ENCODE peak calls at places on chromosome 13, in five cellular contexts. T is stimulated activated CD4-positive, alpha-beta T cell treated with anti-CD3 and anti-CD28 coated beads, Interleukin-12 subunit alpha, Interleukin-12 subunit beta, amount 100 ng/mL, for 4 hours; W is T-helper 1 cell; D is OCI-LY7; V is effector CD4-positive, alpha-beta T cell. Z is an unnamed sample.

GRCh38 chr13:113585828-113586355 is 1.3 kb downstream of the TFDP1 start:
- DNase-seq in T (no peak), W (no peak), D (no peak), V (no peak), Z (no peak)

GRCh38 chr13:73244486-73244885 is 185.7 kb downstream of the KLF5 start:
- DNase-seq in T (no peak), W (no peak), D (no peak), V (no peak), Z (no peak)

GRCh38 chr13:51453959-51454703 is 1.3 kb upstream of the INTS6 start:
- DNase-seq in T (peak), W (peak), D (peak), V (peak), Z (peak)

GRCh38 chr13:50892162-50892944 is 17.2 kb upstream of the RNASEH2B start:
- DNase-seq in T (no peak), W (peak), D (peak), V (no peak), Z (peak)

GRCh38 chr13:34731486-34731885 is 210.6 kb upstream of the NBEA start:
- DNase-seq in T (no peak), W (no peak), D (no peak), V (no peak), Z (no peak)

GRCh38 chr13:28451482-28452217 is 43.3 kb downstream of the FLT1 start:
- DNase-seq in T (no peak), W (no peak), D (no peak), V (no peak), Z (no peak)

GRCh38 chr13:95743192-95743591 is 66.3 kb downstream of the DNAJC3 start:
- DNase-seq in T (no peak), W (no peak), D (no peak), V (no peak), Z (no peak)

GRCh38 chr13:94431569-94431968 is 47.9 kb downstream of the DCT start:
- DNase-seq in T (no peak), W (no peak), D (no peak), V (no peak), Z (no peak)

GRCh38 chr13:97068146-97068545 is 73.9 kb upstream of the OXGR1 start:
- DNase-seq in T (no peak), W (no peak), D (no peak), V (no peak), Z (no peak)

GRCh38 chr13:48531416-48532145 is 1.3 kb downstream of the RCBTB2 start:
- DNase-seq in T (no peak), W (peak), D (peak), V (no peak), Z (no peak)

GRCh38 chr13:76852991-76853390 is 33.2 kb downstream of the KCTD12 start:
- DNase-seq in T (no peak), W (no peak), D (no peak), V (no peak), Z (no peak)

GRCh38 chr13:59587971-59588716 is 575.6 kb downstream of the DIAPH3 start:
- DNase-seq in T (no peak), W (no peak), D (no peak), V (no peak), Z (no peak)

GRCh38 chr13:113327766-113328391 is 30.8 kb downstream of the LAMP1 start:
- DNase-seq in T (no peak), W (no peak), D (no peak), V (no peak), Z (no peak)

GRCh38 chr13:35549481-35549880 is 73.0 kb upstream of the MAB21L1 start:
- DNase-seq in T (no peak), W (no peak), D (no peak), V (no peak), Z (no peak)

GRCh38 chr13:79475569-79475968 is 5.4 kb upstream of the NDFIP2 start:
- DNase-seq in T (no peak), W (no peak), D (no peak), V (no peak), Z (no peak)

GRCh38 chr13:41060723-41061074 is 610 bp upstream of the WBP4 start:
- DNase-seq in T (peak), W (peak), D (peak), V (peak), Z (peak)

GRCh38 chr13:83620535-83621220 is 261.6 kb downstream of the SLITRK1 start:
- DNase-seq in T (no peak), W (no peak), D (no peak), V (no peak), Z (no peak)

GRCh38 chr13:80011448-80012212 is 329.3 kb downstream of the SPRY2 start:
- DNase-seq in T (no peak), W (no peak), D (no peak), V (no peak), Z (no peak)

GRCh38 chr13:58994778-58995177 is 1169.0 kb downstream of the DIAPH3 start:
- DNase-seq in T (no peak), W (no peak), D (peak), V (no peak), Z (no peak)

GRCh38 chr13:62320129-62320724 is 904.6 kb upstream of the PCDH20 start:
- DNase-seq in T (no peak), W (no peak), D (peak), V (no peak), Z (no peak)

GRCh38 chr13:112750570-112750969 is 60.7 kb downstream of the ATP11A start:
- DNase-seq in T (no peak), W (no peak), D (no peak), V (no peak), Z (no peak)

GRCh38 chr13:71242191-71242590 is 624.8 kb downstream of the DACH1 start:
- DNase-seq in T (no peak), W (no peak), D (no peak), V (no peak), Z (no peak)

GRCh38 chr13:47085346-47085745 is 188.5 kb upstream of the HTR2A start:
- DNase-seq in T (no peak), W (no peak), D (no peak), V (no peak), Z (no peak)

GRCh38 chr13:30193279-30194234 is 113.8 kb downstream of the KATNAL1 start:
- DNase-seq in T (no peak), W (no peak), D (no peak), V (no peak), Z (no peak)

GRCh38 chr13:83121904-83122303 is 760.4 kb downstream of the SLITRK1 start:
- DNase-seq in T (no peak), W (no peak), D (no peak), V (no peak), Z (no peak)

GRCh38 chr13:114248011-114248410 is 13.3 kb downstream of the CDC16 start:
- DNase-seq in T (no peak), W (no peak), D (no peak), V (no peak), Z (no peak)

GRCh38 chr13:50106559-50106958 is 91.3 kb downstream of the KCNRG start:
- DNase-seq in T (no peak), W (no peak), D (peak), V (no peak), Z (no peak)

GRCh38 chr13:27599845-27600553 is 20.3 kb downstream of the LNX2 start:
- DNase-seq in T (no peak), W (no peak), D (no peak), V (no peak), Z (no peak)

GRCh38 chr13:101512650-101513049 is 60.2 kb downstream of the ITGBL1 start:
- DNase-seq in T (no peak), W (no peak), D (no peak), V (no peak), Z (no peak)

GRCh38 chr13:99386911-99387788 is 80.0 kb upstream of the GPR183 start:
- DNase-seq in T (peak), W (peak), D (peak), V (peak), Z (peak)

GRCh38 chr13:29546662-29547061 is 48.8 kb downstream of the SLC7A1 start:
- DNase-seq in T (no peak), W (no peak), D (no peak), V (no peak), Z (no peak)

GRCh38 chr13:20106751-20107150 is 54.1 kb downstream of the GJA3 start:
- DNase-seq in T (no peak), W (no peak), D (no peak), V (no peak), Z (no peak)

GRCh38 chr13:22740264-22740663 is 440.5 kb upstream of the SGCG start:
- DNase-seq in T (no peak), W (no peak), D (no peak), V (no peak), Z (no peak)

GRCh38 chr13:22161871-22162270 is 491.0 kb downstream of the FGF9 start:
- DNase-seq in T (no peak), W (no peak), D (no peak), V (no peak), Z (no peak)

GRCh38 chr13:111139452-111139851 is 24.3 kb downstream of the ARHGEF7 start:
- DNase-seq in T (no peak), W (no peak), D (no peak), V (no peak), Z (no peak)

GRCh38 chr13:61880576-61881283 is 465.1 kb upstream of the PCDH20 start:
- DNase-seq in T (no peak), W (no peak), D (peak), V (no peak), Z (no peak)

GRCh38 chr13:114131581-114132418 is 623 bp downstream of the RASA3 start:
- DNase-seq in T (peak), W (no peak), D (no peak), V (no peak), Z (peak)

GRCh38 chr13:109626386-109627171 is 159.8 kb downstream of the IRS2 start:
- DNase-seq in T (no peak), W (no peak), D (no peak), V (no peak), Z (no peak)